ENCODE peak calls at places on chromosomes 4 and X, in five cellular contexts. A is SK-N-SH, T is K562, G is GM12878, O is IMR-90. E is an unnamed sample.

GRCh38 chr4:148204892-148205291 is 237.3 kb downstream of the NR3C2 start:
- DNase-seq in A (no peak), O (no peak), G (no peak), T (no peak), E (no peak)

GRCh38 chrX:41561045-41561444 is 113.9 kb downstream of the NYX start:
- DNase-seq in A (no peak), O (peak), T (peak), G (peak), E (peak)

GRCh38 chrX:104411800-104412199 is 154.2 kb upstream of the IL1RAPL2 start:
- DNase-seq in T (no peak), A (no peak), O (no peak), G (no peak), E (no peak)

GRCh38 chr4:149933883-149934282 is 118.2 kb upstream of the IQCM start:
- DNase-seq in T (no peak), G (no peak), A (no peak), O (no peak), E (no peak)

GRCh38 chr4:53123171-53123570 is 242.7 kb downstream of the SCFD2 start:
- DNase-seq in T (no peak), A (no peak), O (no peak), G (no peak), E (no peak)

GRCh38 chr4:38400946-38401345 is 263.1 kb upstream of the KLF3 start:
- DNase-seq in O (no peak), G (no peak), T (no peak), A (no peak), E (no peak)

GRCh38 chrX:115266300-115266699 is 23.2 kb upstream of the LUZP4 start:
- DNase-seq in O (no peak), T (no peak), G (no peak), A (no peak), E (no peak)

GRCh38 chr4:30719363-30720020 is 677 bp upstream of the PCDH7 start:
- DNase-seq in A (peak), O (peak), T (no peak), G (no peak), E (peak)

GRCh38 chrX:12974217-12974796 is 603 bp upstream of the TMSB4X start:
- DNase-seq in G (no peak), A (peak), T (peak), O (peak), E (peak)

GRCh38 chr4:85228264-85228663 is 246.7 kb upstream of the ARHGAP24 start:
- DNase-seq in G (no peak), A (no peak), O (no peak), T (peak), E (no peak)

GRCh38 chrX:49846004-49846403 is 16.9 kb downstream of the PAGE4 start:
- DNase-seq in G (no peak), T (no peak), O (no peak), A (no peak), E (no peak)

GRCh38 chrX:30313322-30313721 is 4.1 kb upstream of the NR0B1 start:
- DNase-seq in O (no peak), G (no peak), A (no peak), T (no peak), E (no peak)

GRCh38 chr4:158008551-158009218 is 164.1 kb downstream of the GASK1B start:
- DNase-seq in O (peak), A (no peak), G (no peak), T (no peak), E (no peak)

GRCh38 chrX:87517571-87518141 is at the start of gene KLHL4:
- DNase-seq in A (no peak), O (peak), T (peak), G (no peak), E (peak)

GRCh38 chr4:182625193-182625592 is 292.0 kb downstream of the DCTD start:
- DNase-seq in T (peak), A (no peak), G (no peak), O (no peak), E (no peak)

GRCh38 chrX:11579856-11580595 is 85.7 kb downstream of the ARHGAP6 start:
- DNase-seq in O (no peak), A (no peak), T (no peak), G (no peak), E (no peak)

GRCh38 chr4:88514557-88515511 is 8.7 kb downstream of the PYURF start:
- DNase-seq in T (no peak), O (no peak), A (no peak), G (no peak), E (no peak)

GRCh38 chr4:163164591-163164990 is 2.1 kb downstream of the NAF1 start:
- DNase-seq in G (no peak), A (no peak), T (peak), O (no peak), E (no peak)

GRCh38 chr4:75555294-75556164 is at the start of gene ODAPH:
- DNase-seq in G (peak), O (peak), A (no peak), T (peak), E (peak)

GRCh38 chrX:118745570-118745969 is 18.2 kb downstream of the IL13RA1 start:
- DNase-seq in G (no peak), O (peak), T (no peak), A (no peak), E (no peak)

GRCh38 chrX:74923942-74924448 is 1.3 kb downstream of the NEXMIF start:
- DNase-seq in O (no peak), T (no peak), G (no peak), A (peak), E (no peak)

DNA sequence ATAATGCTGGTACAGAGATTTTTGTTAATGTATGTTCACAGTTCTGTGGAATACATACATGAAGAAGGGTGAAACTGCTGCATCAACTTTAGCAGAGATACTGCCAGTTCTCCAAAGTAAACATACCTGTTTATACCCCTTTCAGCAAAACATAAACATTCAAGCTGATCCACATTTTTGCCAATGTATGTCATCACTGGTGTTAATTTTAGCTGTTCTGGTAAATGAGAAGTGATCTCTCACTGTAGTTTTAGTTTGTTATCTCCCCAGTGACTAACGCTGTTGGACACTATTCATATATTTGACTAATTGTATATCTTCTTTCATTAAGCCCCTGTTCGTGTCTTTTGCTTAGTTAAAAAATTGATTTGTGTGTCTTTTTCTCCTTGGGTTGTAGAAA is 82.0 kb downstream of the HAUS3 start:
- DNase-seq in A (no peak), O (peak), T (no peak), G (no peak), E (no peak)
- TF ChIP-seq RCOR1 in A (no peak), O (no peak), T (no peak), G (no peak), E (no peak)

GRCh38 chr4:8350326-8350725 is 80.8 kb downstream of the HTRA3 start:
- DNase-seq in A (no peak), G (no peak), O (no peak), T (no peak), E (no peak)
- TF ChIP-seq RCOR1 in A (no peak), G (no peak), O (no peak), T (no peak), E (no peak)

GRCh38 chrX:54492340-54492739 is 3.7 kb downstream of the FGD1 start:
- DNase-seq in A (no peak), T (no peak), O (peak), G (no peak), E (no peak)
- TF ChIP-seq RCOR1 in A (no peak), T (no peak), O (no peak), G (no peak), E (no peak)

GRCh38 chrX:76802698-76803097 is 375.2 kb downstream of the MAGEE1 start:
- DNase-seq in T (no peak), O (no peak), A (no peak), G (no peak), E (peak)
- TF ChIP-seq RCOR1 in T (no peak), O (no peak), A (no peak), G (no peak), E (no peak)

GRCh38 chr4:39758176-39758575 is 60.2 kb downstream of the UBE2K start:
- DNase-seq in G (no peak), A (no peak), O (no peak), T (no peak), E (no peak)

GRCh38 chr4:39756159-39756558 is 58.2 kb downstream of the UBE2K start:
- DNase-seq in G (no peak), A (no peak), O (no peak), T (no peak), E (no peak)

GRCh38 chr4:39754309-39754708 is 56.4 kb downstream of the UBE2K start:
- DNase-seq in G (no peak), A (no peak), O (no peak), T (no peak), E (no peak)

GRCh38 chr4:39763714-39764572 is 66.0 kb downstream of the UBE2K start:
- DNase-seq in G (peak), O (no peak), T (no peak), A (no peak), E (no peak)

DNA sequence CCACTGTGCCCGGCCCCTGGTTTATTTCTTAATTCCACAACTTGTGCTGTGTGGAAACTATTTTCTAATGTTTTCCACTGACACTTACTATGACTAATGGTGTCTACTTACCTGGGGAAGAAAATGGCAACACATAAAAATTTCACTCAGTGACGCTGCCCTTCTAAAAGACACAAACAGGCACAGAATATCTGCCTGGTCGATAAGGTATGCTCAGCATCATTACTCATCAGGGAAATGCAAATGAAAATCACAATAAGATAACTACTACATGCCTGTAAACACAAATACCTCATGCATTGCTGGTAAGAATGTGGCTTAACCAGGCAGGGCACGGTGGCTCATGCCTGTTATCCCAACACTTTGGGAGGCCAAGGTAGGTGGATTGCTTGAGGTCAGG is 61.6 kb downstream of the UBE2K start:
- DNase-seq in T (no peak), O (no peak), A (no peak), G (no peak), E (no peak)
- TF ChIP-seq RCOR1 in T (no peak), O (no peak), A (no peak), G (no peak), E (no peak)

GRCh38 chrX:43481601-43482000 is 174.5 kb upstream of the MAOA start:
- DNase-seq in T (peak), O (no peak), A (no peak), G (no peak), E (no peak)
- TF ChIP-seq RCOR1 in T (no peak), O (no peak), A (no peak), G (no peak), E (no peak)

GRCh38 chr4:15756361-15756861 is 21.7 kb upstream of the CD38 start:
- DNase-seq in A (no peak), T (peak), G (peak), O (peak), E (peak)
- TF ChIP-seq RCOR1 in A (no peak), T (no peak), G (no peak), O (no peak), E (no peak)

DNA sequence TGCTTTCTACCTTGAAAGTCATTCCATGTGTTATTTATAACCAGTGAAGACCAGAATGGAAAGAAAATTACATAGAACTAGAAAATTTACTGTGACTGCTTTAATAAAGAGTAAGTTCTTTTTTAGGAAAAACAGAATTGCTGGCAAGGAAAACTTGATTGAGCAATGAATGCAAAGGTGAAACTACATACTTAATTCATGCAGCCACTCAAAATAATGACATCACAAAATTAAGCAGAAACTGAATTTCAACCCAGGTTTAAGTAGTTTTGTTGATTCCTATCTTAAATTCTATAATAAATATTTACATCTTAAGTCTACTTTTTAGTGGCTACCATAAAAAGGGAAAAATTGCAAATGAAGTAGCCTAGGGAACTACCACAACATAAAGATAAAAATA is 14.0 kb downstream of the CHM start:
- DNase-seq in O (no peak), T (no peak), G (no peak), A (no peak), E (no peak)
- TF ChIP-seq RCOR1 in O (no peak), T (no peak), G (no peak), A (no peak), E (no peak)

DNA sequence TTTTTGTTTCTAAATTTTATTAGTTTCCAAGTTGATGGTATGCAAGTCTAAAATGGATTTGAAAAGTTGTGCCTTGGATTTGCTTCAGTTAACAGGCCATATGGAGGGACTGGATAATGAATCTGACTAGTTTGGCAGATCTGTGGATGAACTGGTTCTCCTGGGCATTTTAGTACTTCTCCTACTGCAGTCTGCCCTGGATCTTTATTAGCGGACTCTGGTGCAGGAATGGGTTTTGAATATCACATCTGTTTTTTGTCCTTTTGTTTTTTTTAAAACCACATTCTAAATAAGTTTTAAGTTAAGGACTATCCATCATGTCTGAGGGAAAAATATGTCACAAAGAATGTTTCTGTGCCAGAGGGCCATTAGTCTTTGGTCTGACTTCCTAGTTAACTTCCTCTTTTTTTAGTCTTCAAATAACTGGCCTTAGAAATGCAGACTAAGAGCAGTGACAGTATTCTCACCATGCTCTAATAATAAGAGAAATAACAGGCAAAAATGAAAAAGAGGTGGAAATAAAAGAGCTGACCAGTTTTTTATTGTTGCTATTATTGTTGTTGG is 13.9 kb upstream of the DCK start:
- DNase-seq in T (no peak), G (no peak), O (no peak), A (no peak), E (no peak)
- TF ChIP-seq RCOR1 in T (no peak), G (no peak), O (no peak), A (no peak), E (no peak)

DNA sequence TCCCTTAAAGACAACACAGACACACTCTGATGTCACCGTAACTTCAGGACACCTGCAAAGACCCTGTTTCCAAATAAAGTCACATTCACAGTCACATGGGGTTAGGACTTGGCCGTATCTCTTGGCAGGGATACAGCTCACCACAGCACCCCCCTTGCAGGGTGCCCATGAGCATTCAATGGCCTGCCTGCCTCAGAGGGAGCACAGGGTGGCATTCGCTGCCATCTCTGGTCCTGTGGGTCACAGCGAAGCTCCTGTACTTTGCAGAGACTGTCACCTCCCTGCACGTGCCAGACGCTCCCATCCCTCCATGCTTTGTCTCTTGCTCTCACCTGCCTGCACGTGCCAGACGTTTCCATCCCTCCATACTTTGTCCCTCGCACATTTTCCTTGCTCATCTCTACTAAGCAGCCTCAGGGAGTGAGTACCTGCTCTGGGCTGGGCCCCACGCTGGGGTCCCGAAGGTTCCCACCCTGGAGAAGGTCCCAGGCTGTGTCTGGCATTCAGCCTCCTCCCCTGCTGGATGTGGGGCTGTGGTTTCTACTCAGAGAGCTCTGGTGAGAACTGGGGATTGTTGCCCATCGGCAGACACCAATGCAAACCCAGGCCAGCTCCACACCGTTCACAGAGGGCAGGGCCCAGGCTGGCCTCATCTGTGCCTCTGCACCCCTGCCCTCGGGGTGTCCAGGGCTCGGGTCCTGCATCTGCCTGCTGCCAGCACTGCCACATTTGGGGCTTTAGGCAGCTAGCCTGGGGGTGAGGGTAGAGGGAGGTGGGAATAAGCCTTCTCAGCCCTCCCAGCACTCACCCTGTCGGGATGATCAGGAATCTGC is 15.8 kb downstream of the HTRA3 start:
- DNase-seq in G (no peak), O (no peak), A (no peak), T (no peak), E (no peak)
- TF ChIP-seq RCOR1 in G (no peak), O (no peak), A (no peak), T (no peak), E (no peak)

E was measured in A549.